ENCODE peak calls at places on chromosome 1, in four cellular contexts. H, U, J and Y are unnamed samples.

GRCh38 chr1:206476591-206476990 is 6.3 kb downstream of the IKBKE start:
- DNase-seq in H (no peak), U (no peak), J (no peak), Y (no peak)

GRCh38 chr1:214476958-214477870 is 74.2 kb downstream of the PTPN14 start:
- DNase-seq in H (peak), U (no peak), J (no peak), Y (no peak)

GRCh38 chr1:183711691-183712401 is 58.7 kb upstream of the APOBEC4 start:
- DNase-seq in H (peak), U (no peak), J (no peak), Y (no peak)

GRCh38 chr1:61357539-61357938 is 275.2 kb downstream of the NFIA start:
- DNase-seq in H (no peak), U (no peak), J (no peak), Y (no peak)

GRCh38 chr1:226610671-226611070 is 62.1 kb downstream of the STUM start:
- DNase-seq in H (no peak), U (no peak), J (no peak), Y (no peak)

GRCh38 chr1:12472798-12473551 is 145.0 kb downstream of the DHRS3 start:
- DNase-seq in H (peak), U (no peak), J (no peak), Y (no peak)

GRCh38 chr1:229557913-229558414 is 543 bp downstream of the ABCB10 start:
- DNase-seq in H (peak), U (peak), J (peak), Y (no peak)

GRCh38 chr1:204340137-204340536 is 19.6 kb downstream of the PLEKHA6 start:
- DNase-seq in H (no peak), U (no peak), J (no peak), Y (no peak)

GRCh38 chr1:209326876-209327275 is 256.6 kb upstream of the CAMK1G start:
- DNase-seq in H (no peak), U (no peak), J (no peak), Y (no peak)

GRCh38 chr1:2934173-2934540 is 87.1 kb upstream of the ACTRT2 start:
- DNase-seq in H (no peak), U (no peak), J (no peak), Y (no peak)

GRCh38 chr1:38376577-38376976 is 330.0 kb upstream of the POU3F1 start:
- DNase-seq in H (no peak), U (no peak), J (no peak), Y (no peak)

GRCh38 chr1:16138772-16139221 is 17.1 kb downstream of the EPHA2 start:
- DNase-seq in H (peak), U (no peak), J (no peak), Y (no peak)

GRCh38 chr1:7121622-7121988 is 336.4 kb downstream of the CAMTA1 start:
- DNase-seq in H (no peak), U (peak), J (no peak), Y (no peak)

GRCh38 chr1:44828003-44828651 is 14.9 kb downstream of the PTCH2 start:
- DNase-seq in H (no peak), U (no peak), J (no peak), Y (no peak)

GRCh38 chr1:167723707-167724323 is 2.0 kb downstream of the MPZL1 start:
- DNase-seq in H (no peak), U (no peak), J (peak), Y (no peak)

GRCh38 chr1:228401782-228402637 is 4.6 kb downstream of the TRIM11 start:
- DNase-seq in H (no peak), U (peak), J (no peak), Y (no peak)

GRCh38 chr1:11042065-11042464 is 5.0 kb downstream of the MASP2 start:
- DNase-seq in H (no peak), U (no peak), J (no peak), Y (no peak)

GRCh38 chr1:89465201-89465600 is 59.4 kb upstream of the LRRC8B start:
- DNase-seq in H (peak), U (no peak), J (no peak), Y (peak)

GRCh38 chr1:170929412-170929834 is 5.9 kb upstream of the MROH9 start:
- DNase-seq in H (no peak), U (no peak), J (no peak), Y (no peak)

GRCh38 chr1:119327436-119328155 is 41.0 kb upstream of the HAO2 start:
- DNase-seq in H (peak), U (no peak), J (peak), Y (no peak)

GRCh38 chr1:155062702-155063411 is 683 bp upstream of the EFNA4 start:
- DNase-seq in H (peak), U (no peak), J (peak), Y (peak)

GRCh38 chr1:90045853-90046563 is 51.1 kb downstream of the ZNF326 start:
- DNase-seq in H (peak), U (no peak), J (peak), Y (no peak)

GRCh38 chr1:229836324-229836723 is 210.3 kb downstream of the URB2 start:
- DNase-seq in H (no peak), U (no peak), J (peak), Y (peak)

GRCh38 chr1:172499636-172500141 is 33.3 kb upstream of the SUCO start:
- DNase-seq in H (peak), U (no peak), J (no peak), Y (no peak)

GRCh38 chr1:160205242-160205973 is at the start of gene PEA15:
- DNase-seq in H (peak), U (peak), J (peak), Y (peak)

GRCh38 chr1:62013264-62013663 is 181.4 kb upstream of the L1TD1 start:
- DNase-seq in H (no peak), U (no peak), J (no peak), Y (no peak)

GRCh38 chr1:159944623-159945455 is 574 bp downstream of the IGSF9 start:
- DNase-seq in H (no peak), U (peak), J (no peak), Y (no peak)